ENCODE peak calls at places on chromosomes 6 and 20, in six cellular contexts. U is mucosa of descending colon, V is ovary, R is fibroblast of lung, E is fibroblast of the aortic adventitia, T is retinal pigment epithelial cell. N is an unnamed sample.

GRCh38 chr6:127900935-127901334 is at the start of gene THEMIS:
- DNase-seq in U (peak; percentile 24), V (no peak), R (no peak), E (no peak), T (no peak), N (no peak)

GRCh38 chr20:21125072-21125848 is 622 bp upstream of the KIZ start:
- DNase-seq in U (peak; percentile 67), V (peak; percentile 38), R (peak; percentile 43), E (peak; percentile 39), T (no peak), N (peak; percentile 51)

GRCh38 chr20:2164966-2165365 is 63.3 kb downstream of the STK35 start:
- DNase-seq in U (no peak), V (no peak), R (no peak), E (no peak), T (no peak), N (no peak)

GRCh38 chr6:20266851-20267608 is 54.8 kb upstream of the MBOAT1 start:
- DNase-seq in U (no peak), V (no peak), R (no peak), E (no peak), T (no peak), N (no peak)

GRCh38 chr6:11586574-11586973 is 49.0 kb downstream of the TMEM170B start:
- DNase-seq in U (no peak), V (no peak), R (peak; percentile 66), E (peak; percentile 76), T (peak; percentile 90), N (peak; percentile 98)

GRCh38 chr6:147759088-147759487 is 250.6 kb downstream of the SAMD5 start:
- DNase-seq in U (no peak), V (no peak), R (peak; percentile 90), E (no peak), T (no peak), N (peak; percentile 16)

GRCh38 chr6:44058617-44059358 is 68.5 kb downstream of the MRPL14 start:
- DNase-seq in U (peak; percentile 59), V (no peak), R (peak; percentile 100), E (peak; percentile 99), T (peak; percentile 99), N (peak; percentile 99)

GRCh38 chr20:45963059-45964011 is 8.7 kb downstream of the ZNF335 start:
- DNase-seq in U (peak; percentile 75), V (peak; percentile 28), R (peak; percentile 51), E (peak; percentile 49), T (no peak), N (peak; percentile 34)

GRCh38 chr20:2986466-2986865 is 57.0 kb upstream of the GNRH2 start:
- DNase-seq in U (no peak), V (no peak), R (peak; percentile 48), E (peak; percentile 47), T (no peak), N (peak; percentile 66)

GRCh38 chr6:26183581-26184408 is 96.6 kb downstream of the HFE start:
- DNase-seq in U (peak; percentile 72), V (peak; percentile 75), R (peak; percentile 95), E (peak; percentile 95), T (no peak), N (peak; percentile 88)

GRCh38 chr20:1820137-1821074 is 74.8 kb upstream of the SIRPA start:
- DNase-seq in U (no peak), V (no peak), R (peak; percentile 68), E (peak; percentile 73), T (no peak), N (peak; percentile 80)

GRCh38 chr20:45575931-45576330 is 3.2 kb downstream of the WFDC8 start:
- DNase-seq in U (no peak), V (no peak), R (no peak), E (no peak), T (no peak), N (no peak)

GRCh38 chr6:524803-525202 is 132.1 kb downstream of the HUS1B start:
- DNase-seq in U (peak; percentile 20), V (no peak), R (no peak), E (no peak), T (no peak), N (no peak)

GRCh38 chr6:124795879-124796838 is 166.1 kb upstream of the RNF217 start:
- DNase-seq in U (no peak), V (no peak), R (peak; percentile 52), E (no peak), T (no peak), N (no peak)

GRCh38 chr6:79215233-79215824 is 19.2 kb downstream of the HMGN3 start:
- DNase-seq in U (no peak), V (no peak), R (peak; percentile 38), E (peak; percentile 47), T (no peak), N (no peak)

GRCh38 chr20:16011061-16011460 is 562.2 kb downstream of the KIF16B start:
- DNase-seq in U (no peak), V (no peak), R (no peak), E (no peak), T (no peak), N (no peak)

GRCh38 chr6:5213851-5214507 is 46.8 kb downstream of the LYRM4 start:
- DNase-seq in U (no peak), V (no peak), R (peak; percentile 63), E (peak; percentile 28), T (no peak), N (peak; percentile 48)
- TF ChIP-seq CTCF in U (no peak), V (no peak), R (no peak), E (peak; percentile 13), T (no peak), N (peak; percentile 33)

DNA sequence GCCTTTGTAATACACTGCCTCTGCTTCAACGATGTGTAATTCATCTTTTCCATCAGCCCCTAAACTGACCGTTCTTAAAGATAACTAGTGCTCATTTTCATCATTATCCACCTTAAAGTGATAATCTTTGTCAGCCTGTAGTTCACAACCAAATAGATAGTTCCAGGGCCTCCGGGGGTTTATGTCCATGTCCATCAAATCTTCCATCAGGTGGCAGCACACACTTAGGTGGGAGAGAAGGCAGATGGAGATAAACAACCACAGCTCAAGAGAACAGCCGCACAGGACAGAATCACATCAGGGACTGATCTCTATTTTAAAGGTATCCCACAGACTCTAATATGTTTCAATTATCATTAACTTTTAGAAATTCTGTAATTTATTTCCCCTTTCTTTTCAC is 90.9 kb downstream of the LMBRD1 start:
- DNase-seq in U (no peak), V (no peak), R (no peak), E (no peak), T (no peak), N (no peak)
- TF ChIP-seq CTCF in U (no peak), V (no peak), R (no peak), E (no peak), T (no peak), N (no peak)

GRCh38 chr6:10401004-10401536 is 13.8 kb downstream of the TFAP2A start:
- DNase-seq in U (no peak), V (no peak), R (no peak), E (no peak), T (no peak), N (no peak)
- TF ChIP-seq CTCF in U (no peak), V (no peak), R (no peak), E (no peak), T (no peak), N (no peak)

DNA sequence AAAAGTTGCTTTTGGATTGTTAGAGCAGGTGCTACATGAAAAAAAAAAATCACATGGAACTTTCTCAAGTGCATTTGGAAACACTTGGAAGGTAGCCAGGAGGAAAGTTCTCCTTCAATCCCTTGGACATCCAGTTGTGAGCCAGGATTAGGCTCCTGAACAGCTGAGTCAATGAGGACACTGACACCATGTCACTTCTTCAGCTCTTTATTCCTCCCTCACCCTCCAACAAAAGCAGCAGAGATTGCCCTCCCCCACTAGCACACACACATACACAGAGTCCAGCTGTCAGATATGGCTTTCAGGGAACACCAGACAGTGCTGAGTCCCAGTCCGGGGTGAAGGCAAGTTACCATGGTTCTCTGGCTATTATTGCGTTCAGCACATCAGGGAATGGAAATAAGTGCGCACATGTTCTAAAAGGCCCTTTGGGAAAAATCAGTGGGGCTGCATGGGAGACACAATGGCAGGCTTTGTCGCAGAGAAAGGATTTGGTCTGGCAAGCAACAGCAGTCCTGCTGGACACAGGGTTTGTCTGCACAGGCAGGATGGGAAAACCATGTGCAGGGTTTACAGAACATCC is 124.7 kb upstream of the MARCKS start:
- DNase-seq in U (peak; percentile 50), V (peak; percentile 22), R (peak; percentile 59), E (peak; percentile 61), T (peak; percentile 23), N (peak; percentile 33)
- TF ChIP-seq CTCF in U (no peak), V (no peak), R (no peak), E (peak; percentile 19), T (peak; percentile 28), N (no peak)

GRCh38 chr20:63518351-63518861 is 2.2 kb upstream of the PPDPF start:
- DNase-seq in U (no peak), V (no peak), R (no peak), E (no peak), T (no peak), N (no peak)
- TF ChIP-seq CTCF in U (no peak), V (no peak), R (no peak), E (no peak), T (peak; percentile 15), N (no peak)

GRCh38 chr6:132365319-132365907 is 35.9 kb downstream of the MOXD1 start:
- DNase-seq in U (peak; percentile 5), V (no peak), R (no peak), E (no peak), T (peak; percentile 58), N (peak; percentile 26)
- TF ChIP-seq CTCF in U (no peak), V (no peak), R (no peak), E (no peak), T (no peak), N (no peak)

GRCh38 chr20:44475694-44476560 is at the start of gene TTPAL:
- DNase-seq in U (peak; percentile 92), V (peak; percentile 91), R (peak; percentile 79), E (peak; percentile 73), T (peak; percentile 51), N (peak; percentile 73)
- TF ChIP-seq CTCF in U (peak; percentile 43), V (peak; percentile 56), R (no peak), E (peak; percentile 34), T (peak; percentile 28), N (peak; percentile 30)

GRCh38 chr20:12252793-12253192 is 335.1 kb downstream of the BTBD3 start:
- DNase-seq in U (no peak), V (no peak), R (peak; percentile 8), E (no peak), T (no peak), N (peak; percentile 19)

GRCh38 chr20:12255571-12255970 is 337.9 kb downstream of the BTBD3 start:
- DNase-seq in U (peak; percentile 23), V (no peak), R (no peak), E (peak; percentile 10), T (no peak), N (no peak)
- TF ChIP-seq CTCF in U (no peak), V (no peak), R (no peak), E (no peak), T (no peak), N (no peak)

GRCh38 chr6:45721665-45722064 is 294.0 kb downstream of the CLIC5 start:
- DNase-seq in U (no peak), V (no peak), R (no peak), E (no peak), T (no peak), N (no peak)
- TF ChIP-seq CTCF in U (no peak), V (no peak), R (no peak), E (no peak), T (peak; percentile 16), N (no peak)